ENCODE peak calls at places on chromosomes 16 and 17, in five cellular contexts. U is HCT116, A is breast epithelium, F is body of pancreas, K is prostate gland. H is an unnamed sample.
A peak's percentile ranks its signal among the peaks of the same experiment; 100 is the strongest.

GRCh38 chr17:71023631-71024030 is 854.3 kb downstream of the KCNJ2 start:
- DNase-seq in A (no peak), K (no peak), F (no peak), U (no peak), H (no peak)

GRCh38 chr17:75813081-75814020 is 28.7 kb downstream of the UNK start:
- DNase-seq in K (no peak), U (no peak), F (no peak), A (peak; percentile 31), H (no peak)

GRCh38 chr17:35242158-35242804 is 591 bp upstream of the SLFN5 start:
- DNase-seq in F (peak; percentile 91), U (peak; percentile 58), A (peak; percentile 77), K (peak; percentile 83), H (peak; percentile 72)

GRCh38 chr16:50696575-50697420 is 3.4 kb downstream of the NOD2 start:
- DNase-seq in F (peak; percentile 83), K (peak; percentile 46), U (peak; percentile 81), A (peak; percentile 69), H (peak; percentile 55)

GRCh38 chr17:43779145-43780125 is 658 bp upstream of the DUSP3 start:
- DNase-seq in U (peak; percentile 34), A (no peak), F (peak; percentile 49), K (no peak), H (no peak)

GRCh38 chr16:56929639-56930038 is 2.3 kb upstream of the HERPUD1 start:
- DNase-seq in A (no peak), U (no peak), F (no peak), K (no peak), H (no peak)

GRCh38 chr16:53130193-53131049 is 75.6 kb downstream of the CHD9 start:
- DNase-seq in A (peak; percentile 97), K (peak; percentile 97), U (peak; percentile 78), F (peak; percentile 97), H (peak; percentile 98)

GRCh38 chr17:44004077-44004760 is at the start of gene NAGS:
- DNase-seq in K (no peak), U (no peak), F (no peak), A (no peak), H (no peak)

GRCh38 chr17:58317421-58318064 is 11.1 kb downstream of the TSPOAP1 start:
- DNase-seq in K (peak; percentile 36), F (peak; percentile 62), U (peak; percentile 72), A (peak; percentile 54), H (no peak)

GRCh38 chr17:77973953-77974352 is 15.4 kb downstream of the TNRC6C start:
- DNase-seq in F (no peak), A (no peak), K (no peak), U (no peak), H (no peak)

GRCh38 chr17:43917348-43918025 is 10.2 kb upstream of the MPP2 start:
- DNase-seq in K (no peak), F (peak; percentile 21), U (no peak), A (no peak), H (no peak)

GRCh38 chr17:59844884-59845594 is 47.7 kb downstream of the TUBD1 start:
- DNase-seq in A (no peak), F (no peak), K (no peak), U (no peak), H (no peak)

GRCh38 chr16:3187798-3188674 is at the start of gene OR1F1:
- DNase-seq in U (peak; percentile 81), K (no peak), F (no peak), A (no peak), H (no peak)

GRCh38 chr17:44095647-44096496 is 25.3 kb downstream of the G6PC3 start:
- DNase-seq in F (peak; percentile 52), K (no peak), U (no peak), A (no peak), H (peak; percentile 64)

GRCh38 chr16:74700206-74701040 is at the start of gene MLKL:
- DNase-seq in U (peak; percentile 31), F (peak; percentile 76), A (no peak), K (peak; percentile 29), H (peak; percentile 35)
- TF ChIP-seq POLR2A in U (peak; percentile 89), F (peak; percentile 81), A (no peak), K (peak; percentile 48), H (peak; percentile 21)

DNA sequence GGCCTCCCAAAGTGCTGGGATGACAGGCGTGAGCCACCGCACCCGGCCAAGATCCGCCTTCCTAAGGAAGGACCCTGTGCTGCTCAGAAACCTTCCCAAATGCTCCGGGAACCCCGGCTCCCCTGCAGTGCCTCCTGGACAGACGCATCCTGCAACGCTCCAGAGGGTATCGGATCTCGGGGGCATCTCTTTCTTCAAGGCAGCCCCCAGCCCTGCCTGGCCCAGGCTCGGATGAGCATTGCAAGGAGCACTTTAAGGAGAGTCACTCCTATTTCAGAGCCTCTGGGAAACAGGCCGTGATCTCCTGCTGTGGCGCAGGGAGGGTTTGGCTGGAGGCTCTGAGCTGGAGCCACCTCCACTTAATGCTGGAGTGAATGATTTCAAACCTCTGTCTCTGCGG is 17.2 kb upstream of the ABR start:
- DNase-seq in K (no peak), U (no peak), F (no peak), A (no peak), H (no peak)
- H3K27ac ChIP-seq in K (no peak overlapping the region), U (no peak overlapping the region), F (no peak overlapping the region), A (peak overlapping the region; percentile 45), H (no peak overlapping the region)

DNA sequence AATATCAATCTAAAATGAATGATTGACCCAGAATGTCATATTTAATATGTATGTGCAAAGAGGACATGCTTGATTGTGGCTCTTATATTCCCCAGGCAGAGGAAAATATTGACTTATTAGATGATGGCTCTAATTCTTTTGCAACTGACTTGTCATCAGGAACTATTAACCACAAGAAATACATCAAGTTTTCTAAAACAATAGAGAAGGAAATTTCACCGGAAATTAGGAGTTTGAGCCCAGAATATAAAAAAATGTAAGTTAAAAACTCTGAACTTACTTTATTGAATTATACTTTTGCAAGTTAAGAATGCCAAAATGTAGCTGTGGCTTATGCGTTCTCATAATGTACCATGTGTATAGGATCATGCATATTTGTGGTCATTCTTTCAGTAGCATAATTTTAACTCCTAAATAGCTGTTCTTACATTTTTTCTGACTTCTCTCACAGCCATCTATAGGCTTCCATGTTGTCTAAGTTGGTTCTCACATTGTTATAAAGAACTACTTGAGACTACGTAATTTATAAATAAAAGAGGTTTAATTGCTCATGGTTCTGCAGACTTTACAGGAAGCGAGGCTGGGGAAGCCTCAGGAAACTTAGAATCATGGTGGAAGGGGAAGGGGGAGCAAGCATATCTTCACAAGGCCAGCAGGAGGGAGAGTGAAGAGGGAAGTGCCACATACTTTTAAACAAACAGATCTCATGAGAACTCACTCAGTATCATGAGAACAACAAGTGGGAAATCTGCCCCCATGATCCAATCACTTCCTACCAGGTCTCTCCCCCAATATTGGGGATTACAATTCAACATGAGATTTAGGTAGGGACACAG is 11.6 kb downstream of the EFCAB13 start:
- DNase-seq in K (no peak), A (no peak), F (no peak), U (no peak), H (no peak)
- H3K4me3 ChIP-seq in K (no peak overlapping the region), A (no peak overlapping the region), F (no peak overlapping the region), U (no peak overlapping the region), H (no peak overlapping the region)

DNA sequence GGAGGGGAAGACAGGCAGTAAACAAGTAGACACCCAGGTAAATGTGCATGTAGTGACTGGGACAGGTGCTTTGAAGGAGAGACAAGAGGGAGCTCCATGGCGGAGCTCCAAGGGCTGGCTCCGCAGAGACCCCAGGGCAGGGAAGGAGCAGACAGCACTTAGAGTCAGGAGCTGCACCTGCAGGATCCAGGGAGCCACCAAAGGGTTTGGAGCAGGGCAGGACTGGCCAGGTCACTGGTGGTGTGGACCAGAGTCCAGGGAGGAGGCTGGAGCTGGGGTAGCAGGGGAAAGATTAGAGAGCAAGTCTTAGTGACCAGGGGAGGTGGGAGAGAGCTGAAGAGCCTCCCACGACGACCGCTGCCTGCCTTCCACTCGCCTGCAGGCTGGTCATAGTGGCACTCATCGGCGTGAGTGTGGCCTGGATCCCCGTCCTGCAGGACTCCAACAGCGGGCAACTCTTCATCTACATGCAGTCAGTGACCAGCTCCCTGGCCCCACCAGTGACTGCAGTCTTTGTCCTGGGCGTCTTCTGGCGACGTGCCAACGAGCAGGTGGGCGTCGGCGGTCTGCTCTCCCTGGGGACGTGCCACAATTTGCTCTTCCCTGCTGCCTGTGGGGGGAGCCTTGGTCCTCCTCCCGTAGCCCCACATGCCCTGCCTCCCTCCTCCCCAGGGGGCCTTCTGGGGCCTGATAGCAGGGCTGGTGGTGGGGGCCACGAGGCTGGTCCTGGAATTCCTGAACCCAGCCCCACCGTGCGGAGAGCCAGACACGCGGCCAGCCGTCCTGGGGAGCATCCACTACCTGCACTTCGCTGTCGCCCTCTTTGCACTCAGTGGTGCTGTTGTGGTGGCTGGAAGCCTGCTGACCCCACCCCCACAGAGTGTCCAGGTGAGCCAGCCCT is 14.7 kb upstream of the FAM83G start:
- DNase-seq in F (no peak), K (no peak), A (no peak), U (no peak), H (no peak)
- TF ChIP-seq POLR2A in F (no peak), K (no peak), A (no peak), U (no peak), H (no peak)

GRCh38 chr16:87034317-87034716 is 282.9 kb downstream of the C16orf95 start:
- DNase-seq in U (no peak), K (no peak), F (no peak), A (no peak), H (no peak)

GRCh38 chr16:87035053-87035452 is 282.1 kb downstream of the C16orf95 start:
- DNase-seq in K (no peak), A (no peak), F (no peak), U (no peak), H (no peak)

GRCh38 chr16:87033541-87034300 is 283.5 kb downstream of the C16orf95 start:
- DNase-seq in A (no peak), K (no peak), F (no peak), U (no peak), H (no peak)

GRCh38 chr16:87032554-87032953 is 284.6 kb downstream of the C16orf95 start:
- DNase-seq in K (no peak), A (no peak), U (no peak), F (no peak), H (no peak)

GRCh38 chr16:87033021-87033471 is 284.1 kb downstream of the C16orf95 start:
- DNase-seq in U (no peak), F (no peak), A (no peak), K (no peak), H (no peak)
- H3K27ac ChIP-seq in U (no peak overlapping the region), F (no peak overlapping the region), A (no peak overlapping the region), K (no peak overlapping the region), H (peak overlapping the region; percentile 62)

DNA sequence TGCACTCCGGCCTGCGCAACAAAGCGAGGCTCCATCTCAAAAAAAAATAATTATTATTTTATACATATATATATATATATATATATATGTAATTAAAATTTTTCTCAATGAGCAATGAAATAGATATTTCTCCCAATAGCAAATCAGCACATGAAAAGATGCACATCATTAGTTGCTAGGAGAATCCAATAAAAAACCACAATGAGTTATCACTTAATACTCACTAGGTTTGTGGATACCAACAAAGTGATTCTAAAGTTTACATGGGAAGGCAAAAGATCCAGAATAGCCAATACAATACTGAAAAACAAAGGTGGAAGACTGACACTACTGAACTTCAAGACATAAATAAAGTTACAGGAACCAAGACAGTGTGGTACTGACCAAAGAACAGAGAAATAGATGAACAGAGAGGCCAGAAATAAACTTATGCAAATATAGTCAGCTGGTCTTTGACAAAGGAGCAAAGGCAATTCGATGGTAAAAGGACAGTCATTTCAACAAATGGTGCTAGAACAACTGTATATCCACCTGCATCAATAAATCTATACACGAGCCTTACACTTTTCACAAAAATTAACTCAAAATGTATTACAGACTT is 13.6 kb downstream of the SMG6 start:
- DNase-seq in A (no peak), K (no peak), U (no peak), F (no peak), H (no peak)
- H3K4me3 ChIP-seq in A (no peak overlapping the region), K (no peak overlapping the region), U (no peak overlapping the region), F (no peak overlapping the region), H (no peak overlapping the region)